ENCODE peak calls at places on chromosomes 2 and 18, in five cellular contexts. I, K, N, T and S are unnamed samples.

GRCh38 chr2:184692137-184692734 is 93.9 kb downstream of the ZNF804A start:
- DNase-seq in I (no peak), K (peak), N (no peak), T (no peak), S (no peak)

GRCh38 chr2:177271981-177272666 is 7.6 kb upstream of the NFE2L2 start:
- DNase-seq in I (no peak), K (no peak), N (no peak), T (no peak), S (no peak)

GRCh38 chr18:29377346-29377745 is 1200.4 kb upstream of the CDH2 start:
- DNase-seq in I (no peak), K (peak), N (no peak), T (no peak), S (no peak)

GRCh38 chr2:128986026-128986720 is 667.5 kb upstream of the HS6ST1 start:
- DNase-seq in I (no peak), K (no peak), N (no peak), T (no peak), S (no peak)

GRCh38 chr18:48948112-48949050 is 2.4 kb downstream of the SMAD7 start:
- DNase-seq in I (no peak), K (no peak), N (no peak), T (no peak), S (no peak)

GRCh38 chr2:172250801-172251200 is 148.1 kb upstream of the DLX2 start:
- DNase-seq in I (no peak), K (no peak), N (no peak), T (no peak), S (no peak)

GRCh38 chr2:38668787-38669479 is 3.0 kb downstream of the GALM start:
- DNase-seq in I (no peak), K (no peak), N (peak), T (no peak), S (no peak)

GRCh38 chr2:65710779-65711295 is 278.4 kb upstream of the SPRED2 start:
- DNase-seq in I (no peak), K (peak), N (no peak), T (no peak), S (no peak)

GRCh38 chr2:239609583-239610310 is 208.9 kb upstream of the HDAC4 start:
- DNase-seq in I (no peak), K (no peak), N (no peak), T (no peak), S (no peak)

GRCh38 chr2:236666646-236667204 is 97.1 kb downstream of the ACKR3 start:
- DNase-seq in I (no peak), K (no peak), N (peak), T (no peak), S (no peak)

GRCh38 chr2:216017365-216017764 is 4.0 kb upstream of the MREG start:
- DNase-seq in I (no peak), K (peak), N (no peak), T (no peak), S (no peak)

GRCh38 chr2:105388971-105389381 is 9.9 kb downstream of the FHL2 start:
- DNase-seq in I (no peak), K (peak), N (no peak), T (no peak), S (no peak)

GRCh38 chr2:231662028-231662810 is 46.1 kb upstream of the PTMA start:
- DNase-seq in I (peak), K (peak), N (peak), T (peak), S (peak)

GRCh38 chr2:202588647-202589581 is 45.9 kb upstream of the FAM117B start:
- DNase-seq in I (peak), K (peak), N (peak), T (peak), S (peak)

GRCh38 chr2:162037028-162037795 is 36.8 kb downstream of the DPP4 start:
- DNase-seq in I (no peak), K (peak), N (no peak), T (no peak), S (no peak)

GRCh38 chr2:27573452-27573851 is 9.4 kb upstream of the ZNF512 start:
- DNase-seq in I (no peak), K (peak), N (no peak), T (no peak), S (no peak)